ENCODE peak calls at places on chromosome 14, in four cellular contexts. One of them, this sample, is unnamed.
A peak's percentile ranks its signal among the peaks of the same experiment; 100 is the strongest.

GRCh38 chr14:34038358-34039057 is 87.6 kb upstream of the EGLN3 start:
- DNase-seq in lower leg skin: no peak
- DNase-seq in A549: no peak
- DNase-seq in adrenal gland: no peak
- DNase-seq in this sample: no peak

GRCh38 chr14:98382662-98383061 is 889.3 kb downstream of the BCL11B start:
- DNase-seq in lower leg skin: no peak
- DNase-seq in adrenal gland: no peak
- DNase-seq in A549: no peak
- DNase-seq in this sample: no peak

GRCh38 chr14:36647827-36648753 is 13.6 kb upstream of the PAX9 start:
- DNase-seq in adrenal gland: no peak
- DNase-seq in A549: peak; percentile 47
- DNase-seq in lower leg skin: no peak
- DNase-seq in this sample: no peak

GRCh38 chr14:89807905-89808304 is 146.6 kb downstream of the EFCAB11 start:
- DNase-seq in adrenal gland: no peak
- DNase-seq in lower leg skin: no peak
- DNase-seq in A549: no peak
- DNase-seq in this sample: no peak

GRCh38 chr14:69615471-69616407 is 4.3 kb downstream of the SUSD6 start:
- DNase-seq in adrenal gland: peak; percentile 69
- DNase-seq in A549: no peak
- DNase-seq in lower leg skin: no peak
- DNase-seq in this sample: no peak

GRCh38 chr14:39841088-39841487 is 408.9 kb upstream of the FBXO33 start:
- DNase-seq in adrenal gland: no peak
- DNase-seq in lower leg skin: no peak
- DNase-seq in A549: no peak
- DNase-seq in this sample: no peak

GRCh38 chr14:103973354-103973753 is 31.0 kb upstream of the RD3L start:
- DNase-seq in A549: no peak
- DNase-seq in adrenal gland: no peak
- DNase-seq in lower leg skin: no peak
- DNase-seq in this sample: no peak

GRCh38 chr14:100035700-100036099 is 29.5 kb upstream of the EVL start:
- DNase-seq in adrenal gland: no peak
- DNase-seq in A549: no peak
- DNase-seq in lower leg skin: no peak
- DNase-seq in this sample: no peak

GRCh38 chr14:69287096-69287991 is 27.4 kb downstream of the GALNT16 start:
- DNase-seq in lower leg skin: peak; percentile 62
- DNase-seq in adrenal gland: no peak
- DNase-seq in A549: no peak
- DNase-seq in this sample: no peak

GRCh38 chr14:81465507-81466228 is 65.5 kb upstream of the STON2 start:
- DNase-seq in adrenal gland: no peak
- DNase-seq in A549: no peak
- DNase-seq in lower leg skin: no peak
- DNase-seq in this sample: no peak

GRCh38 chr14:96038558-96038919 is 623 bp upstream of the C14orf132 start:
- DNase-seq in adrenal gland: no peak
- DNase-seq in lower leg skin: no peak
- DNase-seq in A549: no peak
- DNase-seq in this sample: no peak

GRCh38 chr14:96037891-96038557 is 1.1 kb upstream of the C14orf132 start:
- DNase-seq in lower leg skin: peak; percentile 93
- DNase-seq in A549: peak; percentile 34
- DNase-seq in adrenal gland: no peak
- DNase-seq in this sample: peak; percentile 86

GRCh38 chr14:96040836-96041371 is 1.7 kb downstream of the C14orf132 start:
- DNase-seq in A549: no peak
- DNase-seq in lower leg skin: no peak
- DNase-seq in adrenal gland: no peak
- DNase-seq in this sample: no peak

GRCh38 chr14:96039633-96040311 is 610 bp downstream of the C14orf132 start:
- DNase-seq in A549: peak; percentile 24
- DNase-seq in lower leg skin: no peak
- DNase-seq in adrenal gland: no peak
- DNase-seq in this sample: peak; percentile 21

DNA sequence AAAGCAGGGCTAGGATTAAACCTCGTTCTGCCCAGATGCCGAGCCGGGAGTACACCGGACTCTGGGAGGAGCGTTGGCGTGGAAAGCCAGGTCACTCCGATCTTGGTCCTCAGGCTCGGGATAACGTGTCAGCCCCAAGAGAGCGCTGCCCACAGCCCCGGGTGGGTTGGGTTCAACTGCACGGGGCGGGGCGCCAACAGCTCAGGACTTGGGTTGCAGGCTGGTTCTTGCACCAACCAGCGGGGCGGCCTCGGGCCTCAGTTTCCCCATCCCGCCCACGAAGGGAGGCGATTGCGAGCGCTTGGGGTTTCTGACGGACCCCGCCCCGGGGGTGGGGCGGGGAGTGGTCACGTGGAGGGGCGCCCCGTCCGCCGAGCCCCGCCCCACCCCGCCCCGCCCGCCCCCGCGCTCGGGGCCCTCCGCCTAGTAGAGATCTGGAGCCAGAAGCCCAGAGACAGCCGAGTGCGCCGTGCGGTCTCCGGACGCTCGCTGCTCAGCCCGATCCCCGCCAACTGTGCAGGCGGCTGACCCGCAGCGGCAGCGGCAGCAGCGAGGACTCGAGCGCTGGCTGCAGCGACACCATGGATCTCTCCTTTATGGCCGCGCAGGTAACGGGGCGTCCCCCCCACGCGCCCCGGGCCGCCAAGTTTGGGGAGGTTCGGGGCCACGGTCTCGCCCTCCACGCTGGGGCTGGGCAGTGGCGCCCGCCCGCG is at the start of gene C14orf132:
- DNase-seq in A549: peak; percentile 52
- DNase-seq in adrenal gland: peak; percentile 64
- DNase-seq in lower leg skin: peak; percentile 95
- DNase-seq in this sample: peak; percentile 70
- TF ChIP-seq POLR2A in A549: peak; percentile 57
- TF ChIP-seq POLR2A in adrenal gland: peak; percentile 49
- TF ChIP-seq POLR2A in lower leg skin: no peak
- TF ChIP-seq POLR2A in this sample: peak; percentile 90

GRCh38 chr14:55807536-55807935 is 227.5 kb downstream of the KTN1 start:
- DNase-seq in lower leg skin: no peak
- DNase-seq in A549: no peak
- DNase-seq in adrenal gland: no peak
- DNase-seq in this sample: no peak

GRCh38 chr14:55804198-55804553 is 224.2 kb downstream of the KTN1 start:
- DNase-seq in lower leg skin: no peak
- DNase-seq in adrenal gland: no peak
- DNase-seq in A549: no peak
- DNase-seq in this sample: no peak

GRCh38 chr14:55807992-55808391 is 228.0 kb downstream of the KTN1 start:
- DNase-seq in adrenal gland: no peak
- DNase-seq in A549: no peak
- DNase-seq in lower leg skin: no peak
- DNase-seq in this sample: no peak

GRCh38 chr14:55805250-55805649 is 225.2 kb downstream of the KTN1 start:
- DNase-seq in adrenal gland: no peak
- DNase-seq in A549: no peak
- DNase-seq in lower leg skin: no peak
- DNase-seq in this sample: no peak

DNA sequence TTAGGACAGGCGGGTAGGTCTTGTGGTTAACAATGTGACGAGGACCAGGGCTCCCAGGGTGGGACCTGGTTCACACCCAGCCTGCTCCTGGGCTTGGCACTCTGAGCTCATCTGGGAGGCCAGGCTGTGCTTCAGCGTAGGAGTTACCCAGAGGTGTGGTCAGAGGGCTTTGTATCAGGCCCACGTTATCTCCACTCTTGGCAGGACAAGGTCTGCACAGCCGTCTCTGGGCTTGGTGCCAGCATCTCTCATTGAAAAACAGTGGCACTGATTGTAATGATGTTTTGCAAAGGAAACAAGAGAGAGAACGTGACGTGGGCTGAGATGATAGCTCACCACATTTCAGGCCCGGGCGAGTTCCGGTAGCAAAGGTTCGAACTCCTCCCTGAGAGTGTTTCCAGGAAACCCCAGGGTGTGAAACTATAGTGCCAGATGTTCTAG is 227.1 kb downstream of the KTN1 start:
- DNase-seq in lower leg skin: peak; percentile 95
- DNase-seq in A549: no peak
- DNase-seq in adrenal gland: peak; percentile 85
- DNase-seq in this sample: no peak
- TF ChIP-seq POLR2A in lower leg skin: no peak
- TF ChIP-seq POLR2A in A549: no peak
- TF ChIP-seq POLR2A in adrenal gland: no peak
- TF ChIP-seq POLR2A in this sample: no peak

DNA sequence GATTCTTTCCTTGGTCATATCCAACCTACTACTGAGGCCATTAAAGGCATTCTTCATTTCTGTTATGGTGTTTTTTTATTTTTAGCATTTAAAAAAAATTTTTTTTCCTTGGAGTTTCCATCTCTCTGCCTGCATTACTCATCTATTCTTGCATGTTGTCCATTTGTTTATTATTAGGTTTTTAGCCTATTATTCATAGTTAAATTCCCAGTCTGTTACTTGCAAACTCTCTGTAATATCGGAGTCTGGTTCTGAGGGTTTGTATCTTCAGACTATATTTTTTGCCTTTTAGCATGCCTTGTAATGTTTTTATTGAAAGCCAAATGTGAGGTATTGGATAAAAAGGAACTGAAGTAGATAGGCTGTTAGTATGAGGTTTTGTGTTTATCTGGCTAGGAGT is 284.3 kb downstream of the FUT8 start:
- DNase-seq in A549: no peak
- DNase-seq in adrenal gland: no peak
- DNase-seq in lower leg skin: no peak
- DNase-seq in this sample: no peak
- TF ChIP-seq POLR2A in A549: no peak
- TF ChIP-seq POLR2A in adrenal gland: no peak
- TF ChIP-seq POLR2A in lower leg skin: no peak
- TF ChIP-seq POLR2A in this sample: no peak

GRCh38 chr14:73851567-73852382 is at the start of gene PTGR2:
- DNase-seq in A549: peak; percentile 99
- DNase-seq in lower leg skin: peak; percentile 99
- DNase-seq in adrenal gland: peak; percentile 96
- DNase-seq in this sample: peak; percentile 74
- TF ChIP-seq POLR2A in A549: peak; percentile 83
- TF ChIP-seq POLR2A in lower leg skin: peak; percentile 72
- TF ChIP-seq POLR2A in adrenal gland: peak; percentile 93
- TF ChIP-seq POLR2A in this sample: peak; percentile 59

GRCh38 chr14:21025374-21026151 is 702 bp upstream of the NDRG2 start:
- DNase-seq in adrenal gland: peak; percentile 70
- DNase-seq in A549: no peak
- DNase-seq in lower leg skin: peak; percentile 93
- DNase-seq in this sample: no peak

GRCh38 chr14:21023817-21024667 is 819 bp downstream of the NDRG2 start:
- DNase-seq in A549: no peak
- DNase-seq in lower leg skin: peak; percentile 85
- DNase-seq in adrenal gland: no peak
- DNase-seq in this sample: no peak

GRCh38 chr14:21023174-21023573 is 1.7 kb downstream of the NDRG2 start:
- DNase-seq in A549: no peak
- DNase-seq in adrenal gland: no peak
- DNase-seq in lower leg skin: peak; percentile 85
- DNase-seq in this sample: no peak

GRCh38 chr14:21026251-21026987 is 1.6 kb upstream of the NDRG2 start:
- DNase-seq in lower leg skin: peak; percentile 87
- DNase-seq in adrenal gland: no peak
- DNase-seq in A549: no peak
- DNase-seq in this sample: no peak

DNA sequence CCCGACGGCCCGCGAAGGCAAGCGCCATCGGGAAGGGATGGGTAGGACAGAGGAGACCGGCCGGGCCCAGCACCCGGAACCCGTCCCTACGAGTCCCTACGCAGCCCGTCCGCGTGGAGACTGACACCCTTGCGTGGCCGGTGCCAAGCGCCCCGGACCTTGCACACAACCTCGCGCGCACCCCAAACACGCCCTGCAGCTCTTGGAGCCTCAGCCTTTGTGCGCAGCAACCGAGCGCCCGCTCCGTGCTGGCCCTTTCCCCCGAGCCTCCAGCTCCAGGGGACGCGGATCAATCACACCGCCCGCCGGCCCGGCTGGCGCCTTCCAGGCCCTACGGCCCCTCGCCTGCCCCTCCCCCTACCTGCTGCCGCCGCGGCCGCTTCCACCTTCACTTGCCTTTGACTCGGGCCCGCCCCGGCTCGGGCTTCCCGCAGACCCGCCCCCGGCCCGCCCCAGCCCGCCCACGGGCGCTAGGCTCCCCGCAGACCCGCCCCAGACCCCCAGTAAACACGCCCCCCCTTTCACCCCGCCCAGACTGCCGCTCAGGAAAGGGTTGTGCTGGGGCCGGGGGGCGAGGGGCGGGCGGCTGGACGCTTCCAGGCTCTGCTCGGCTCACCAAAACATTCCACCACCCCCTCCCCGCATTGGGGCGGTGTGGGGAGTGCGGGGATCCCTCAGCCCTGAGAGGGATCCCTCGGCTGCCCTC is at the start of gene NDRG2:
- DNase-seq in A549: peak; percentile 49
- DNase-seq in adrenal gland: peak; percentile 88
- DNase-seq in lower leg skin: peak; percentile 96
- DNase-seq in this sample: peak; percentile 27
- TF ChIP-seq POLR2A in A549: no peak
- TF ChIP-seq POLR2A in adrenal gland: peak; percentile 63
- TF ChIP-seq POLR2A in lower leg skin: no peak
- TF ChIP-seq POLR2A in this sample: no peak

DNA sequence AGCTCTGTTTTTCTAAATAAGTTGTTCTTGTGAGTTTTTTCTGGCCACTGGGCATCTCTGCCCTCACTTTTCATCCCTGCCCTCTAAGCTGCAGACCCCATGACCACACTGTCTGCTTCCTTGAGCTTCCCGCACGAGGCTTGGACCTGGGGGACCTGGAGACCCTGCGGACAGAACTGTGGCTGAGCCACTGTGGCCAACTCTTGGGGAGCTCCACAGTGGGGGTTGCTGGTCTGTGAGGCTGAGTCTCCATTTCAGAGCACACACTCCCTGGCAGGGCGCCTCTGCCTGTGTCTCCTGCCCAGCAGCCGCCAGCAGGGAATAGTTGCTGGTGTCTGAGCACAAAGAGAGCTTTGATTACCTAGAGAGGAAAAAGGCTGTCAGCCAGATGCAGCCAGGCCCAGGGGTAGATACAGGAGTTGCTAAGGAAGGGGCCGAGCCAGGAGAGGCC is 13.1 kb upstream of the RIN3 start:
- DNase-seq in lower leg skin: peak; percentile 85
- DNase-seq in adrenal gland: peak; percentile 12
- DNase-seq in A549: no peak
- DNase-seq in this sample: no peak
- TF ChIP-seq POLR2A in lower leg skin: no peak
- TF ChIP-seq POLR2A in adrenal gland: no peak
- TF ChIP-seq POLR2A in A549: no peak
- TF ChIP-seq POLR2A in this sample: no peak

This sample was measured in H54.